ENCODE peak calls at places on chromosomes 11 and 22, in six cellular contexts. One of them, this sample, is unnamed.

GRCh38 chr11:67309661-67310061 is 6.3 kb downstream of the SSH3 start:
- DNase-seq in stimulated activated CD4-positive, alpha-beta T cell treated with anti-CD3 and anti-CD28 coated beads, Interleukin-12 subunit alpha, Interleukin-12 subunit beta, amount 100 ng/mL, for 24 hours: no peak
- DNase-seq in choroid plexus epithelial cell: no peak
- DNase-seq in MM.1S: no peak
- DNase-seq in H54: no peak
- DNase-seq in DMS53: no peak
- DNase-seq in this sample: no peak

GRCh38 chr22:50284479-50284878 is 14.3 kb upstream of the MAPK11 start:
- DNase-seq in stimulated activated CD4-positive, alpha-beta T cell treated with anti-CD3 and anti-CD28 coated beads, Interleukin-12 subunit alpha, Interleukin-12 subunit beta, amount 100 ng/mL, for 24 hours: no peak
- DNase-seq in choroid plexus epithelial cell: no peak
- DNase-seq in MM.1S: no peak
- DNase-seq in H54: no peak
- DNase-seq in DMS53: no peak
- DNase-seq in this sample: no peak

GRCh38 chr11:114216804-114217195 is 79.4 kb upstream of the NNMT start:
- DNase-seq in stimulated activated CD4-positive, alpha-beta T cell treated with anti-CD3 and anti-CD28 coated beads, Interleukin-12 subunit alpha, Interleukin-12 subunit beta, amount 100 ng/mL, for 24 hours: no peak
- DNase-seq in choroid plexus epithelial cell: no peak
- DNase-seq in MM.1S: no peak
- DNase-seq in H54: no peak
- DNase-seq in DMS53: no peak
- DNase-seq in this sample: no peak

GRCh38 chr22:44181033-44181911 is 547 bp downstream of the PARVG start:
- DNase-seq in stimulated activated CD4-positive, alpha-beta T cell treated with anti-CD3 and anti-CD28 coated beads, Interleukin-12 subunit alpha, Interleukin-12 subunit beta, amount 100 ng/mL, for 24 hours: peak; percentile 45
- DNase-seq in choroid plexus epithelial cell: no peak
- DNase-seq in MM.1S: peak; percentile 27
- DNase-seq in H54: no peak
- DNase-seq in DMS53: no peak
- DNase-seq in this sample: no peak

GRCh38 chr22:33969052-33969451 is 48.8 kb upstream of the LARGE1 start:
- DNase-seq in stimulated activated CD4-positive, alpha-beta T cell treated with anti-CD3 and anti-CD28 coated beads, Interleukin-12 subunit alpha, Interleukin-12 subunit beta, amount 100 ng/mL, for 24 hours: no peak
- DNase-seq in choroid plexus epithelial cell: peak; percentile 1
- DNase-seq in MM.1S: no peak
- DNase-seq in H54: peak; percentile 10
- DNase-seq in DMS53: no peak
- DNase-seq in this sample: no peak

GRCh38 chr11:12724301-12725046 is 50.3 kb downstream of the TEAD1 start:
- DNase-seq in stimulated activated CD4-positive, alpha-beta T cell treated with anti-CD3 and anti-CD28 coated beads, Interleukin-12 subunit alpha, Interleukin-12 subunit beta, amount 100 ng/mL, for 24 hours: no peak
- DNase-seq in choroid plexus epithelial cell: peak; percentile 97
- DNase-seq in MM.1S: no peak
- DNase-seq in H54: peak; percentile 36
- DNase-seq in DMS53: peak; percentile 98
- DNase-seq in this sample: peak; percentile 45

GRCh38 chr11:8100605-8101004 is 19.6 kb downstream of the TUB start:
- DNase-seq in stimulated activated CD4-positive, alpha-beta T cell treated with anti-CD3 and anti-CD28 coated beads, Interleukin-12 subunit alpha, Interleukin-12 subunit beta, amount 100 ng/mL, for 24 hours: no peak
- DNase-seq in choroid plexus epithelial cell: no peak
- DNase-seq in MM.1S: no peak
- DNase-seq in H54: no peak
- DNase-seq in DMS53: no peak
- DNase-seq in this sample: no peak

GRCh38 chr22:20199413-20199842 is 48.6 kb upstream of the CCDC188 start:
- DNase-seq in stimulated activated CD4-positive, alpha-beta T cell treated with anti-CD3 and anti-CD28 coated beads, Interleukin-12 subunit alpha, Interleukin-12 subunit beta, amount 100 ng/mL, for 24 hours: no peak
- DNase-seq in choroid plexus epithelial cell: no peak
- DNase-seq in MM.1S: no peak
- DNase-seq in H54: no peak
- DNase-seq in DMS53: no peak
- DNase-seq in this sample: no peak

GRCh38 chr11:43518407-43519165 is 159.9 kb downstream of the TTC17 start:
- DNase-seq in stimulated activated CD4-positive, alpha-beta T cell treated with anti-CD3 and anti-CD28 coated beads, Interleukin-12 subunit alpha, Interleukin-12 subunit beta, amount 100 ng/mL, for 24 hours: no peak
- DNase-seq in choroid plexus epithelial cell: peak; percentile 63
- DNase-seq in MM.1S: no peak
- DNase-seq in H54: peak; percentile 47
- DNase-seq in DMS53: no peak
- DNase-seq in this sample: peak; percentile 11

GRCh38 chr22:45867906-45868555 is 108.9 kb downstream of the WNT7B start:
- DNase-seq in stimulated activated CD4-positive, alpha-beta T cell treated with anti-CD3 and anti-CD28 coated beads, Interleukin-12 subunit alpha, Interleukin-12 subunit beta, amount 100 ng/mL, for 24 hours: no peak
- DNase-seq in choroid plexus epithelial cell: no peak
- DNase-seq in MM.1S: no peak
- DNase-seq in H54: no peak
- DNase-seq in DMS53: no peak
- DNase-seq in this sample: no peak

GRCh38 chr11:106415510-106415909 is 338.0 kb downstream of the AASDHPPT start:
- DNase-seq in stimulated activated CD4-positive, alpha-beta T cell treated with anti-CD3 and anti-CD28 coated beads, Interleukin-12 subunit alpha, Interleukin-12 subunit beta, amount 100 ng/mL, for 24 hours: no peak
- DNase-seq in choroid plexus epithelial cell: no peak
- DNase-seq in MM.1S: no peak
- DNase-seq in H54: no peak
- DNase-seq in DMS53: peak; percentile 2
- DNase-seq in this sample: no peak

GRCh38 chr11:95360382-95360781 is 129.4 kb upstream of the SESN3 start:
- DNase-seq in stimulated activated CD4-positive, alpha-beta T cell treated with anti-CD3 and anti-CD28 coated beads, Interleukin-12 subunit alpha, Interleukin-12 subunit beta, amount 100 ng/mL, for 24 hours: no peak
- DNase-seq in choroid plexus epithelial cell: no peak
- DNase-seq in MM.1S: no peak
- DNase-seq in H54: no peak
- DNase-seq in DMS53: no peak
- DNase-seq in this sample: no peak

GRCh38 chr22:17774206-17774927 is at the start of gene BID:
- DNase-seq in stimulated activated CD4-positive, alpha-beta T cell treated with anti-CD3 and anti-CD28 coated beads, Interleukin-12 subunit alpha, Interleukin-12 subunit beta, amount 100 ng/mL, for 24 hours: no peak
- DNase-seq in choroid plexus epithelial cell: no peak
- DNase-seq in MM.1S: peak; percentile 55
- DNase-seq in H54: peak; percentile 35
- DNase-seq in DMS53: peak; percentile 56
- DNase-seq in this sample: no peak

GRCh38 chr22:41028841-41029240 is 63.6 kb upstream of the EP300 start:
- DNase-seq in stimulated activated CD4-positive, alpha-beta T cell treated with anti-CD3 and anti-CD28 coated beads, Interleukin-12 subunit alpha, Interleukin-12 subunit beta, amount 100 ng/mL, for 24 hours: no peak
- DNase-seq in choroid plexus epithelial cell: peak; percentile 97
- DNase-seq in MM.1S: no peak
- DNase-seq in H54: peak; percentile 51
- DNase-seq in DMS53: peak; percentile 12
- DNase-seq in this sample: peak; percentile 80

GRCh38 chr11:47913569-47914244 is 65.6 kb upstream of the NUP160 start:
- DNase-seq in stimulated activated CD4-positive, alpha-beta T cell treated with anti-CD3 and anti-CD28 coated beads, Interleukin-12 subunit alpha, Interleukin-12 subunit beta, amount 100 ng/mL, for 24 hours: no peak
- DNase-seq in choroid plexus epithelial cell: no peak
- DNase-seq in MM.1S: no peak
- DNase-seq in H54: no peak
- DNase-seq in DMS53: no peak
- DNase-seq in this sample: no peak

GRCh38 chr22:36419177-36419911 is 31.6 kb upstream of the MYH9 start:
- DNase-seq in stimulated activated CD4-positive, alpha-beta T cell treated with anti-CD3 and anti-CD28 coated beads, Interleukin-12 subunit alpha, Interleukin-12 subunit beta, amount 100 ng/mL, for 24 hours: no peak
- DNase-seq in choroid plexus epithelial cell: peak; percentile 93
- DNase-seq in MM.1S: peak; percentile 84
- DNase-seq in H54: no peak
- DNase-seq in DMS53: peak; percentile 56
- DNase-seq in this sample: no peak

GRCh38 chr11:108559904-108560303 is 33.7 kb downstream of the EXPH5 start:
- DNase-seq in stimulated activated CD4-positive, alpha-beta T cell treated with anti-CD3 and anti-CD28 coated beads, Interleukin-12 subunit alpha, Interleukin-12 subunit beta, amount 100 ng/mL, for 24 hours: no peak
- DNase-seq in choroid plexus epithelial cell: peak; percentile 87
- DNase-seq in MM.1S: no peak
- DNase-seq in H54: no peak
- DNase-seq in DMS53: no peak
- DNase-seq in this sample: peak; percentile 60

GRCh38 chr11:126546694-126547093 is 191.2 kb downstream of the ST3GAL4 start:
- DNase-seq in stimulated activated CD4-positive, alpha-beta T cell treated with anti-CD3 and anti-CD28 coated beads, Interleukin-12 subunit alpha, Interleukin-12 subunit beta, amount 100 ng/mL, for 24 hours: no peak
- DNase-seq in choroid plexus epithelial cell: no peak
- DNase-seq in MM.1S: no peak
- DNase-seq in H54: no peak
- DNase-seq in DMS53: no peak
- DNase-seq in this sample: no peak

GRCh38 chr22:22706253-22706940 is 62.0 kb downstream of the GGTLC2 start:
- DNase-seq in stimulated activated CD4-positive, alpha-beta T cell treated with anti-CD3 and anti-CD28 coated beads, Interleukin-12 subunit alpha, Interleukin-12 subunit beta, amount 100 ng/mL, for 24 hours: no peak
- DNase-seq in choroid plexus epithelial cell: no peak
- DNase-seq in MM.1S: no peak
- DNase-seq in H54: no peak
- DNase-seq in DMS53: no peak
- DNase-seq in this sample: no peak

GRCh38 chr22:46598737-46599424 is 21.3 kb upstream of the GRAMD4 start:
- DNase-seq in stimulated activated CD4-positive, alpha-beta T cell treated with anti-CD3 and anti-CD28 coated beads, Interleukin-12 subunit alpha, Interleukin-12 subunit beta, amount 100 ng/mL, for 24 hours: no peak
- DNase-seq in choroid plexus epithelial cell: peak; percentile 63
- DNase-seq in MM.1S: no peak
- DNase-seq in H54: no peak
- DNase-seq in DMS53: no peak
- DNase-seq in this sample: no peak

GRCh38 chr11:47242596-47243192 is 5.9 kb downstream of the ACP2 start:
- DNase-seq in stimulated activated CD4-positive, alpha-beta T cell treated with anti-CD3 and anti-CD28 coated beads, Interleukin-12 subunit alpha, Interleukin-12 subunit beta, amount 100 ng/mL, for 24 hours: no peak
- DNase-seq in choroid plexus epithelial cell: no peak
- DNase-seq in MM.1S: no peak
- DNase-seq in H54: no peak
- DNase-seq in DMS53: no peak
- DNase-seq in this sample: no peak

GRCh38 chr22:49627217-49628181 is 200.2 kb downstream of the BRD1 start:
- DNase-seq in stimulated activated CD4-positive, alpha-beta T cell treated with anti-CD3 and anti-CD28 coated beads, Interleukin-12 subunit alpha, Interleukin-12 subunit beta, amount 100 ng/mL, for 24 hours: no peak
- DNase-seq in choroid plexus epithelial cell: no peak
- DNase-seq in MM.1S: no peak
- DNase-seq in H54: no peak
- DNase-seq in DMS53: no peak
- DNase-seq in this sample: no peak

GRCh38 chr11:18108254-18108653 is 2.4 kb upstream of the SAAL1 start:
- DNase-seq in stimulated activated CD4-positive, alpha-beta T cell treated with anti-CD3 and anti-CD28 coated beads, Interleukin-12 subunit alpha, Interleukin-12 subunit beta, amount 100 ng/mL, for 24 hours: no peak
- DNase-seq in choroid plexus epithelial cell: no peak
- DNase-seq in MM.1S: no peak
- DNase-seq in H54: no peak
- DNase-seq in DMS53: no peak
- DNase-seq in this sample: no peak

GRCh38 chr11:121426476-121427454 is 25.3 kb upstream of the SORL1 start:
- DNase-seq in stimulated activated CD4-positive, alpha-beta T cell treated with anti-CD3 and anti-CD28 coated beads, Interleukin-12 subunit alpha, Interleukin-12 subunit beta, amount 100 ng/mL, for 24 hours: peak; percentile 55
- DNase-seq in choroid plexus epithelial cell: no peak
- DNase-seq in MM.1S: no peak
- DNase-seq in H54: no peak
- DNase-seq in DMS53: peak; percentile 71
- DNase-seq in this sample: no peak

GRCh38 chr11:19890308-19890707 is 177.7 kb downstream of the NAV2 start:
- DNase-seq in stimulated activated CD4-positive, alpha-beta T cell treated with anti-CD3 and anti-CD28 coated beads, Interleukin-12 subunit alpha, Interleukin-12 subunit beta, amount 100 ng/mL, for 24 hours: no peak
- DNase-seq in choroid plexus epithelial cell: peak; percentile 97
- DNase-seq in MM.1S: no peak
- DNase-seq in H54: peak; percentile 64
- DNase-seq in DMS53: no peak
- DNase-seq in this sample: peak; percentile 38

GRCh38 chr11:67251841-67252240 is 14.4 kb upstream of the GRK2 start:
- DNase-seq in stimulated activated CD4-positive, alpha-beta T cell treated with anti-CD3 and anti-CD28 coated beads, Interleukin-12 subunit alpha, Interleukin-12 subunit beta, amount 100 ng/mL, for 24 hours: no peak
- DNase-seq in choroid plexus epithelial cell: no peak
- DNase-seq in MM.1S: no peak
- DNase-seq in H54: no peak
- DNase-seq in DMS53: no peak
- DNase-seq in this sample: no peak

GRCh38 chr22:42134033-42135020 is 3.7 kb upstream of the CYP2D6 start:
- DNase-seq in stimulated activated CD4-positive, alpha-beta T cell treated with anti-CD3 and anti-CD28 coated beads, Interleukin-12 subunit alpha, Interleukin-12 subunit beta, amount 100 ng/mL, for 24 hours: no peak
- DNase-seq in choroid plexus epithelial cell: no peak
- DNase-seq in MM.1S: no peak
- DNase-seq in H54: no peak
- DNase-seq in DMS53: no peak
- DNase-seq in this sample: peak; percentile 12

GRCh38 chr11:86740628-86741488 is 59.5 kb upstream of the PRSS23 start:
- DNase-seq in stimulated activated CD4-positive, alpha-beta T cell treated with anti-CD3 and anti-CD28 coated beads, Interleukin-12 subunit alpha, Interleukin-12 subunit beta, amount 100 ng/mL, for 24 hours: no peak
- DNase-seq in choroid plexus epithelial cell: peak; percentile 98
- DNase-seq in MM.1S: no peak
- DNase-seq in H54: no peak
- DNase-seq in DMS53: peak; percentile 91
- DNase-seq in this sample: peak; percentile 92

GRCh38 chr11:117668291-117668690 is 128.7 kb downstream of the DSCAML1 start:
- DNase-seq in stimulated activated CD4-positive, alpha-beta T cell treated with anti-CD3 and anti-CD28 coated beads, Interleukin-12 subunit alpha, Interleukin-12 subunit beta, amount 100 ng/mL, for 24 hours: no peak
- DNase-seq in choroid plexus epithelial cell: no peak
- DNase-seq in MM.1S: no peak
- DNase-seq in H54: no peak
- DNase-seq in DMS53: no peak
- DNase-seq in this sample: no peak

GRCh38 chr11:134019500-134019899 is 49.4 kb upstream of the JAM3 start:
- DNase-seq in stimulated activated CD4-positive, alpha-beta T cell treated with anti-CD3 and anti-CD28 coated beads, Interleukin-12 subunit alpha, Interleukin-12 subunit beta, amount 100 ng/mL, for 24 hours: no peak
- DNase-seq in choroid plexus epithelial cell: no peak
- DNase-seq in MM.1S: no peak
- DNase-seq in H54: no peak
- DNase-seq in DMS53: no peak
- DNase-seq in this sample: no peak